ENCODE peak calls at places on chromosomes 7 and 10, in six cellular contexts. One of them, this sample, is unnamed.

GRCh38 chr7:142556745-142557144 is 192.5 kb upstream of the PRSS1 start:
- DNase-seq in mesenchymal stem cell: peak
- DNase-seq in MV-4-11: peak
- DNase-seq in T follicular helper cell: no peak
- DNase-seq in C1 segment of cervical spinal cord: no peak
- DNase-seq in hippocampal formation: no peak
- DNase-seq in this sample: no peak

GRCh38 chr7:4103352-4104091 is 578.6 kb upstream of the FOXK1 start:
- DNase-seq in mesenchymal stem cell: peak
- DNase-seq in MV-4-11: peak
- DNase-seq in T follicular helper cell: no peak
- DNase-seq in C1 segment of cervical spinal cord: no peak
- DNase-seq in hippocampal formation: no peak
- DNase-seq in this sample: no peak

GRCh38 chr10:99966306-99966705 is 43.4 kb downstream of the DNMBP start:
- DNase-seq in mesenchymal stem cell: peak
- DNase-seq in MV-4-11: no peak
- DNase-seq in T follicular helper cell: no peak
- DNase-seq in C1 segment of cervical spinal cord: no peak
- DNase-seq in hippocampal formation: no peak
- DNase-seq in this sample: no peak

GRCh38 chr7:35257251-35258124 is 3.6 kb upstream of the TBX20 start:
- DNase-seq in mesenchymal stem cell: no peak
- DNase-seq in MV-4-11: peak
- DNase-seq in T follicular helper cell: no peak
- DNase-seq in C1 segment of cervical spinal cord: no peak
- DNase-seq in hippocampal formation: no peak
- DNase-seq in this sample: no peak

GRCh38 chr7:5424689-5425506 is 1.3 kb upstream of the TNRC18 start:
- DNase-seq in mesenchymal stem cell: peak
- DNase-seq in MV-4-11: no peak
- DNase-seq in T follicular helper cell: no peak
- DNase-seq in C1 segment of cervical spinal cord: peak
- DNase-seq in hippocampal formation: no peak
- DNase-seq in this sample: no peak

GRCh38 chr7:143318661-143319060 is 2.8 kb downstream of the CLCN1 start:
- DNase-seq in mesenchymal stem cell: peak
- DNase-seq in MV-4-11: peak
- DNase-seq in T follicular helper cell: no peak
- DNase-seq in C1 segment of cervical spinal cord: no peak
- DNase-seq in hippocampal formation: no peak
- DNase-seq in this sample: no peak

GRCh38 chr10:58266826-58267712 is 625 bp downstream of the IPMK start:
- DNase-seq in mesenchymal stem cell: peak
- DNase-seq in MV-4-11: peak
- DNase-seq in T follicular helper cell: peak
- DNase-seq in C1 segment of cervical spinal cord: peak
- DNase-seq in hippocampal formation: peak
- DNase-seq in this sample: no peak

GRCh38 chr7:99221866-99222265 is 14.0 kb upstream of the KPNA7 start:
- DNase-seq in mesenchymal stem cell: no peak
- DNase-seq in MV-4-11: no peak
- DNase-seq in T follicular helper cell: no peak
- DNase-seq in C1 segment of cervical spinal cord: no peak
- DNase-seq in hippocampal formation: no peak
- DNase-seq in this sample: no peak

GRCh38 chr7:2403718-2404648 is 572 bp downstream of the CHST12 start:
- DNase-seq in mesenchymal stem cell: peak
- DNase-seq in MV-4-11: no peak
- DNase-seq in T follicular helper cell: no peak
- DNase-seq in C1 segment of cervical spinal cord: no peak
- DNase-seq in hippocampal formation: no peak
- DNase-seq in this sample: no peak

GRCh38 chr10:132556994-132557441 is 19.4 kb downstream of the INPP5A start:
- DNase-seq in mesenchymal stem cell: no peak
- DNase-seq in MV-4-11: no peak
- DNase-seq in T follicular helper cell: no peak
- DNase-seq in C1 segment of cervical spinal cord: no peak
- DNase-seq in hippocampal formation: no peak
- DNase-seq in this sample: no peak

GRCh38 chr10:97171001-97171400 is 14.8 kb downstream of the SLIT1 start:
- DNase-seq in mesenchymal stem cell: no peak
- DNase-seq in MV-4-11: no peak
- DNase-seq in T follicular helper cell: no peak
- DNase-seq in C1 segment of cervical spinal cord: no peak
- DNase-seq in hippocampal formation: no peak
- DNase-seq in this sample: no peak

GRCh38 chr7:68411742-68412141 is 1186.5 kb upstream of the AUTS2 start:
- DNase-seq in mesenchymal stem cell: no peak
- DNase-seq in MV-4-11: no peak
- DNase-seq in T follicular helper cell: no peak
- DNase-seq in C1 segment of cervical spinal cord: no peak
- DNase-seq in hippocampal formation: no peak
- DNase-seq in this sample: no peak

GRCh38 chr7:19119372-19119771 is 1.9 kb upstream of the TWIST1 start:
- DNase-seq in mesenchymal stem cell: no peak
- DNase-seq in MV-4-11: no peak
- DNase-seq in T follicular helper cell: no peak
- DNase-seq in C1 segment of cervical spinal cord: no peak
- DNase-seq in hippocampal formation: no peak
- DNase-seq in this sample: no peak

GRCh38 chr10:32327364-32327691 is 19.6 kb downstream of the EPC1 start:
- DNase-seq in mesenchymal stem cell: peak
- DNase-seq in MV-4-11: no peak
- DNase-seq in T follicular helper cell: no peak
- DNase-seq in C1 segment of cervical spinal cord: no peak
- DNase-seq in hippocampal formation: no peak
- DNase-seq in this sample: no peak

GRCh38 chr7:30301751-30302150 is 17.4 kb downstream of the ZNRF2 start:
- DNase-seq in mesenchymal stem cell: no peak
- DNase-seq in MV-4-11: no peak
- DNase-seq in T follicular helper cell: no peak
- DNase-seq in C1 segment of cervical spinal cord: no peak
- DNase-seq in hippocampal formation: no peak
- DNase-seq in this sample: no peak

GRCh38 chr7:100489824-100490223 is 6.1 kb downstream of the NYAP1 start:
- DNase-seq in mesenchymal stem cell: peak
- DNase-seq in MV-4-11: peak
- DNase-seq in T follicular helper cell: peak
- DNase-seq in C1 segment of cervical spinal cord: peak
- DNase-seq in hippocampal formation: peak
- DNase-seq in this sample: peak

GRCh38 chr7:43534110-43534509 is 48.8 kb upstream of the STK17A start:
- DNase-seq in mesenchymal stem cell: peak
- DNase-seq in MV-4-11: no peak
- DNase-seq in T follicular helper cell: no peak
- DNase-seq in C1 segment of cervical spinal cord: no peak
- DNase-seq in hippocampal formation: no peak
- DNase-seq in this sample: no peak

GRCh38 chr7:51139796-51140195 is 176.8 kb downstream of the COBL start:
- DNase-seq in mesenchymal stem cell: no peak
- DNase-seq in MV-4-11: no peak
- DNase-seq in T follicular helper cell: no peak
- DNase-seq in C1 segment of cervical spinal cord: no peak
- DNase-seq in hippocampal formation: no peak
- DNase-seq in this sample: no peak

GRCh38 chr10:132646443-132647097 is 109.0 kb downstream of the INPP5A start:
- DNase-seq in mesenchymal stem cell: no peak
- DNase-seq in MV-4-11: peak
- DNase-seq in T follicular helper cell: no peak
- DNase-seq in C1 segment of cervical spinal cord: no peak
- DNase-seq in hippocampal formation: no peak
- DNase-seq in this sample: no peak

GRCh38 chr7:3289996-3290395 is 11.1 kb upstream of the SDK1 start:
- DNase-seq in mesenchymal stem cell: peak
- DNase-seq in MV-4-11: no peak
- DNase-seq in T follicular helper cell: no peak
- DNase-seq in C1 segment of cervical spinal cord: no peak
- DNase-seq in hippocampal formation: no peak
- DNase-seq in this sample: no peak

GRCh38 chr10:124579003-124579384 is 117.4 kb downstream of the LHPP start:
- DNase-seq in mesenchymal stem cell: no peak
- DNase-seq in MV-4-11: no peak
- DNase-seq in T follicular helper cell: no peak
- DNase-seq in C1 segment of cervical spinal cord: no peak
- DNase-seq in hippocampal formation: no peak
- DNase-seq in this sample: no peak